ENCODE peak calls at places on chromosomes 12 and 14, in six cellular contexts. One of them, this sample, is unnamed.

GRCh38 chr14:103196716-103197115 is 73.5 kb downstream of the TNFAIP2 start:
- DNase-seq in T-helper 9 cell: no peak
- DNase-seq in activated CD4-positive, alpha-beta T cell treated with anti-CD3 and anti-CD28 coated beads, Interleukin-2, amount 50 U/mL, for 1 hour: no peak
- DNase-seq in IMR-90: no peak
- DNase-seq in naive thymus-derived CD8-positive, alpha-beta T cell: no peak
- DNase-seq in iris pigment epithelial cell: no peak
- DNase-seq in this sample: no peak

GRCh38 chr14:35408026-35408425 is 3.5 kb upstream of the NFKBIA start:
- DNase-seq in T-helper 9 cell: no peak
- DNase-seq in activated CD4-positive, alpha-beta T cell treated with anti-CD3 and anti-CD28 coated beads, Interleukin-2, amount 50 U/mL, for 1 hour: no peak
- DNase-seq in IMR-90: no peak
- DNase-seq in naive thymus-derived CD8-positive, alpha-beta T cell: no peak
- DNase-seq in iris pigment epithelial cell: no peak
- DNase-seq in this sample: no peak

GRCh38 chr12:2639020-2639298 is 155.8 kb upstream of the FKBP4 start:
- DNase-seq in T-helper 9 cell: no peak
- DNase-seq in activated CD4-positive, alpha-beta T cell treated with anti-CD3 and anti-CD28 coated beads, Interleukin-2, amount 50 U/mL, for 1 hour: no peak
- DNase-seq in IMR-90: no peak
- DNase-seq in naive thymus-derived CD8-positive, alpha-beta T cell: no peak
- DNase-seq in iris pigment epithelial cell: no peak
- DNase-seq in this sample: no peak

GRCh38 chr14:31059152-31059924 is 33.2 kb upstream of the STRN3 start:
- DNase-seq in T-helper 9 cell: no peak
- DNase-seq in activated CD4-positive, alpha-beta T cell treated with anti-CD3 and anti-CD28 coated beads, Interleukin-2, amount 50 U/mL, for 1 hour: no peak
- DNase-seq in IMR-90: peak
- DNase-seq in naive thymus-derived CD8-positive, alpha-beta T cell: no peak
- DNase-seq in iris pigment epithelial cell: peak
- DNase-seq in this sample: no peak

GRCh38 chr14:54347044-54347443 is 49.8 kb upstream of the CDKN3 start:
- DNase-seq in T-helper 9 cell: no peak
- DNase-seq in activated CD4-positive, alpha-beta T cell treated with anti-CD3 and anti-CD28 coated beads, Interleukin-2, amount 50 U/mL, for 1 hour: no peak
- DNase-seq in IMR-90: no peak
- DNase-seq in naive thymus-derived CD8-positive, alpha-beta T cell: no peak
- DNase-seq in iris pigment epithelial cell: no peak
- DNase-seq in this sample: no peak

GRCh38 chr14:37061697-37062096 is 110.7 kb downstream of the SLC25A21 start:
- DNase-seq in T-helper 9 cell: no peak
- DNase-seq in activated CD4-positive, alpha-beta T cell treated with anti-CD3 and anti-CD28 coated beads, Interleukin-2, amount 50 U/mL, for 1 hour: no peak
- DNase-seq in IMR-90: no peak
- DNase-seq in naive thymus-derived CD8-positive, alpha-beta T cell: no peak
- DNase-seq in iris pigment epithelial cell: no peak
- DNase-seq in this sample: no peak

GRCh38 chr12:115983226-115983798 is 294.2 kb downstream of the MED13L start:
- DNase-seq in T-helper 9 cell: no peak
- DNase-seq in activated CD4-positive, alpha-beta T cell treated with anti-CD3 and anti-CD28 coated beads, Interleukin-2, amount 50 U/mL, for 1 hour: no peak
- DNase-seq in IMR-90: no peak
- DNase-seq in naive thymus-derived CD8-positive, alpha-beta T cell: no peak
- DNase-seq in iris pigment epithelial cell: no peak
- DNase-seq in this sample: no peak

GRCh38 chr14:69354383-69355154 is 43.5 kb downstream of the ERH start:
- DNase-seq in T-helper 9 cell: peak
- DNase-seq in activated CD4-positive, alpha-beta T cell treated with anti-CD3 and anti-CD28 coated beads, Interleukin-2, amount 50 U/mL, for 1 hour: peak
- DNase-seq in IMR-90: peak
- DNase-seq in naive thymus-derived CD8-positive, alpha-beta T cell: no peak
- DNase-seq in iris pigment epithelial cell: peak
- DNase-seq in this sample: no peak

GRCh38 chr14:74064883-74065282 is 19.4 kb downstream of the ALDH6A1 start:
- DNase-seq in T-helper 9 cell: no peak
- DNase-seq in activated CD4-positive, alpha-beta T cell treated with anti-CD3 and anti-CD28 coated beads, Interleukin-2, amount 50 U/mL, for 1 hour: no peak
- DNase-seq in IMR-90: peak
- DNase-seq in naive thymus-derived CD8-positive, alpha-beta T cell: no peak
- DNase-seq in iris pigment epithelial cell: peak
- DNase-seq in this sample: no peak

GRCh38 chr12:113880993-113881392 is 85.1 kb downstream of the RBM19 start:
- DNase-seq in T-helper 9 cell: no peak
- DNase-seq in activated CD4-positive, alpha-beta T cell treated with anti-CD3 and anti-CD28 coated beads, Interleukin-2, amount 50 U/mL, for 1 hour: no peak
- DNase-seq in IMR-90: no peak
- DNase-seq in naive thymus-derived CD8-positive, alpha-beta T cell: no peak
- DNase-seq in iris pigment epithelial cell: no peak
- DNase-seq in this sample: no peak

GRCh38 chr12:132571051-132571450 is 39.3 kb downstream of the LRCOL1 start:
- DNase-seq in T-helper 9 cell: no peak
- DNase-seq in activated CD4-positive, alpha-beta T cell treated with anti-CD3 and anti-CD28 coated beads, Interleukin-2, amount 50 U/mL, for 1 hour: no peak
- DNase-seq in IMR-90: no peak
- DNase-seq in naive thymus-derived CD8-positive, alpha-beta T cell: no peak
- DNase-seq in iris pigment epithelial cell: no peak
- DNase-seq in this sample: no peak

GRCh38 chr12:29831173-29831572 is 47.4 kb upstream of the TMTC1 start:
- DNase-seq in T-helper 9 cell: no peak
- DNase-seq in activated CD4-positive, alpha-beta T cell treated with anti-CD3 and anti-CD28 coated beads, Interleukin-2, amount 50 U/mL, for 1 hour: no peak
- DNase-seq in IMR-90: no peak
- DNase-seq in naive thymus-derived CD8-positive, alpha-beta T cell: no peak
- DNase-seq in iris pigment epithelial cell: no peak
- DNase-seq in this sample: no peak

GRCh38 chr12:99054601-99055128 is 409.6 kb downstream of the APAF1 start:
- DNase-seq in T-helper 9 cell: no peak
- DNase-seq in activated CD4-positive, alpha-beta T cell treated with anti-CD3 and anti-CD28 coated beads, Interleukin-2, amount 50 U/mL, for 1 hour: no peak
- DNase-seq in IMR-90: no peak
- DNase-seq in naive thymus-derived CD8-positive, alpha-beta T cell: no peak
- DNase-seq in iris pigment epithelial cell: no peak
- DNase-seq in this sample: no peak

GRCh38 chr12:13530966-13531365 is 334.4 kb downstream of the EMP1 start:
- DNase-seq in T-helper 9 cell: no peak
- DNase-seq in activated CD4-positive, alpha-beta T cell treated with anti-CD3 and anti-CD28 coated beads, Interleukin-2, amount 50 U/mL, for 1 hour: no peak
- DNase-seq in IMR-90: no peak
- DNase-seq in naive thymus-derived CD8-positive, alpha-beta T cell: no peak
- DNase-seq in iris pigment epithelial cell: no peak
- DNase-seq in this sample: no peak

GRCh38 chr12:2243275-2243674 is 190.5 kb downstream of the CACNA1C start:
- DNase-seq in T-helper 9 cell: no peak
- DNase-seq in activated CD4-positive, alpha-beta T cell treated with anti-CD3 and anti-CD28 coated beads, Interleukin-2, amount 50 U/mL, for 1 hour: no peak
- DNase-seq in IMR-90: peak
- DNase-seq in naive thymus-derived CD8-positive, alpha-beta T cell: no peak
- DNase-seq in iris pigment epithelial cell: no peak
- DNase-seq in this sample: no peak

GRCh38 chr14:77059276-77059934 is 30.9 kb upstream of the IRF2BPL start:
- DNase-seq in T-helper 9 cell: no peak
- DNase-seq in activated CD4-positive, alpha-beta T cell treated with anti-CD3 and anti-CD28 coated beads, Interleukin-2, amount 50 U/mL, for 1 hour: peak
- DNase-seq in IMR-90: peak
- DNase-seq in naive thymus-derived CD8-positive, alpha-beta T cell: no peak
- DNase-seq in iris pigment epithelial cell: peak
- DNase-seq in this sample: peak

GRCh38 chr12:12715459-12716150 is 1.6 kb upstream of the CDKN1B start:
- DNase-seq in T-helper 9 cell: no peak
- DNase-seq in activated CD4-positive, alpha-beta T cell treated with anti-CD3 and anti-CD28 coated beads, Interleukin-2, amount 50 U/mL, for 1 hour: peak
- DNase-seq in IMR-90: no peak
- DNase-seq in naive thymus-derived CD8-positive, alpha-beta T cell: no peak
- DNase-seq in iris pigment epithelial cell: no peak
- DNase-seq in this sample: peak

GRCh38 chr12:92304335-92305066 is 158.9 kb upstream of the BTG1 start:
- DNase-seq in T-helper 9 cell: no peak
- DNase-seq in activated CD4-positive, alpha-beta T cell treated with anti-CD3 and anti-CD28 coated beads, Interleukin-2, amount 50 U/mL, for 1 hour: no peak
- DNase-seq in IMR-90: no peak
- DNase-seq in naive thymus-derived CD8-positive, alpha-beta T cell: no peak
- DNase-seq in iris pigment epithelial cell: no peak
- DNase-seq in this sample: no peak

GRCh38 chr14:62269204-62269603 is 507.0 kb downstream of the SNAPC1 start:
- DNase-seq in T-helper 9 cell: no peak
- DNase-seq in activated CD4-positive, alpha-beta T cell treated with anti-CD3 and anti-CD28 coated beads, Interleukin-2, amount 50 U/mL, for 1 hour: no peak
- DNase-seq in IMR-90: peak
- DNase-seq in naive thymus-derived CD8-positive, alpha-beta T cell: no peak
- DNase-seq in iris pigment epithelial cell: peak
- DNase-seq in this sample: no peak

GRCh38 chr14:73003688-73004087 is 23.2 kb downstream of the ZFYVE1 start:
- DNase-seq in T-helper 9 cell: no peak
- DNase-seq in activated CD4-positive, alpha-beta T cell treated with anti-CD3 and anti-CD28 coated beads, Interleukin-2, amount 50 U/mL, for 1 hour: no peak
- DNase-seq in IMR-90: no peak
- DNase-seq in naive thymus-derived CD8-positive, alpha-beta T cell: no peak
- DNase-seq in iris pigment epithelial cell: no peak
- DNase-seq in this sample: no peak

GRCh38 chr14:60981626-60982455 is 796 bp downstream of the SLC38A6 start:
- DNase-seq in T-helper 9 cell: no peak
- DNase-seq in activated CD4-positive, alpha-beta T cell treated with anti-CD3 and anti-CD28 coated beads, Interleukin-2, amount 50 U/mL, for 1 hour: no peak
- DNase-seq in IMR-90: peak
- DNase-seq in naive thymus-derived CD8-positive, alpha-beta T cell: no peak
- DNase-seq in iris pigment epithelial cell: peak
- DNase-seq in this sample: peak

GRCh38 chr12:90909069-90909676 is 45.8 kb downstream of the CCER1 start:
- DNase-seq in T-helper 9 cell: no peak
- DNase-seq in activated CD4-positive, alpha-beta T cell treated with anti-CD3 and anti-CD28 coated beads, Interleukin-2, amount 50 U/mL, for 1 hour: no peak
- DNase-seq in IMR-90: peak
- DNase-seq in naive thymus-derived CD8-positive, alpha-beta T cell: no peak
- DNase-seq in iris pigment epithelial cell: peak
- DNase-seq in this sample: peak

GRCh38 chr14:101820283-101820798 is 58.8 kb downstream of the PPP2R5C start:
- DNase-seq in T-helper 9 cell: no peak
- DNase-seq in activated CD4-positive, alpha-beta T cell treated with anti-CD3 and anti-CD28 coated beads, Interleukin-2, amount 50 U/mL, for 1 hour: no peak
- DNase-seq in IMR-90: no peak
- DNase-seq in naive thymus-derived CD8-positive, alpha-beta T cell: peak
- DNase-seq in iris pigment epithelial cell: no peak
- DNase-seq in this sample: no peak

GRCh38 chr12:76020731-76021672 is 10.6 kb downstream of the PHLDA1 start:
- DNase-seq in T-helper 9 cell: peak
- DNase-seq in activated CD4-positive, alpha-beta T cell treated with anti-CD3 and anti-CD28 coated beads, Interleukin-2, amount 50 U/mL, for 1 hour: peak
- DNase-seq in IMR-90: peak
- DNase-seq in naive thymus-derived CD8-positive, alpha-beta T cell: no peak
- DNase-seq in iris pigment epithelial cell: peak
- DNase-seq in this sample: peak

GRCh38 chr14:96806836-96807235 is 9.7 kb downstream of the VRK1 start:
- DNase-seq in T-helper 9 cell: no peak
- DNase-seq in activated CD4-positive, alpha-beta T cell treated with anti-CD3 and anti-CD28 coated beads, Interleukin-2, amount 50 U/mL, for 1 hour: no peak
- DNase-seq in IMR-90: no peak
- DNase-seq in naive thymus-derived CD8-positive, alpha-beta T cell: no peak
- DNase-seq in iris pigment epithelial cell: no peak
- DNase-seq in this sample: no peak

GRCh38 chr12:123064356-123064755 is 83.9 kb downstream of the ARL6IP4 start:
- DNase-seq in T-helper 9 cell: no peak
- DNase-seq in activated CD4-positive, alpha-beta T cell treated with anti-CD3 and anti-CD28 coated beads, Interleukin-2, amount 50 U/mL, for 1 hour: no peak
- DNase-seq in IMR-90: no peak
- DNase-seq in naive thymus-derived CD8-positive, alpha-beta T cell: no peak
- DNase-seq in iris pigment epithelial cell: no peak
- DNase-seq in this sample: no peak

GRCh38 chr12:27383429-27384260 is 51.0 kb downstream of the BMAL2 start:
- DNase-seq in T-helper 9 cell: peak
- DNase-seq in activated CD4-positive, alpha-beta T cell treated with anti-CD3 and anti-CD28 coated beads, Interleukin-2, amount 50 U/mL, for 1 hour: peak
- DNase-seq in IMR-90: peak
- DNase-seq in naive thymus-derived CD8-positive, alpha-beta T cell: peak
- DNase-seq in iris pigment epithelial cell: peak
- DNase-seq in this sample: peak

GRCh38 chr12:50073206-50073605 is 11.9 kb upstream of the SMARCD1 start:
- DNase-seq in T-helper 9 cell: no peak
- DNase-seq in activated CD4-positive, alpha-beta T cell treated with anti-CD3 and anti-CD28 coated beads, Interleukin-2, amount 50 U/mL, for 1 hour: no peak
- DNase-seq in IMR-90: no peak
- DNase-seq in naive thymus-derived CD8-positive, alpha-beta T cell: no peak
- DNase-seq in iris pigment epithelial cell: no peak
- DNase-seq in this sample: no peak

GRCh38 chr12:47652491-47653234 is 53.2 kb downstream of the RPAP3 start:
- DNase-seq in T-helper 9 cell: no peak
- DNase-seq in activated CD4-positive, alpha-beta T cell treated with anti-CD3 and anti-CD28 coated beads, Interleukin-2, amount 50 U/mL, for 1 hour: no peak
- DNase-seq in IMR-90: no peak
- DNase-seq in naive thymus-derived CD8-positive, alpha-beta T cell: no peak
- DNase-seq in iris pigment epithelial cell: peak
- DNase-seq in this sample: no peak

GRCh38 chr12:3996322-3996721 is 123.1 kb upstream of the PARP11 start:
- DNase-seq in T-helper 9 cell: no peak
- DNase-seq in activated CD4-positive, alpha-beta T cell treated with anti-CD3 and anti-CD28 coated beads, Interleukin-2, amount 50 U/mL, for 1 hour: no peak
- DNase-seq in IMR-90: no peak
- DNase-seq in naive thymus-derived CD8-positive, alpha-beta T cell: no peak
- DNase-seq in iris pigment epithelial cell: no peak
- DNase-seq in this sample: no peak

GRCh38 chr14:106652494-106652893 is 1126.1 kb downstream of the TMEM121 start:
- DNase-seq in T-helper 9 cell: no peak
- DNase-seq in activated CD4-positive, alpha-beta T cell treated with anti-CD3 and anti-CD28 coated beads, Interleukin-2, amount 50 U/mL, for 1 hour: no peak
- DNase-seq in IMR-90: no peak
- DNase-seq in naive thymus-derived CD8-positive, alpha-beta T cell: no peak
- DNase-seq in iris pigment epithelial cell: no peak
- DNase-seq in this sample: peak

GRCh38 chr14:84420236-84420635 is 1109.7 kb upstream of the FLRT2 start:
- DNase-seq in T-helper 9 cell: no peak
- DNase-seq in activated CD4-positive, alpha-beta T cell treated with anti-CD3 and anti-CD28 coated beads, Interleukin-2, amount 50 U/mL, for 1 hour: no peak
- DNase-seq in IMR-90: no peak
- DNase-seq in naive thymus-derived CD8-positive, alpha-beta T cell: no peak
- DNase-seq in iris pigment epithelial cell: peak
- DNase-seq in this sample: no peak

GRCh38 chr12:389138-390096 is at the start of gene KDM5A:
- DNase-seq in T-helper 9 cell: peak
- DNase-seq in activated CD4-positive, alpha-beta T cell treated with anti-CD3 and anti-CD28 coated beads, Interleukin-2, amount 50 U/mL, for 1 hour: peak
- DNase-seq in IMR-90: peak
- DNase-seq in naive thymus-derived CD8-positive, alpha-beta T cell: peak
- DNase-seq in iris pigment epithelial cell: peak
- DNase-seq in this sample: peak

GRCh38 chr14:51369814-51370213 is 129.8 kb downstream of the TMX1 start:
- DNase-seq in T-helper 9 cell: no peak
- DNase-seq in activated CD4-positive, alpha-beta T cell treated with anti-CD3 and anti-CD28 coated beads, Interleukin-2, amount 50 U/mL, for 1 hour: peak
- DNase-seq in IMR-90: no peak
- DNase-seq in naive thymus-derived CD8-positive, alpha-beta T cell: no peak
- DNase-seq in iris pigment epithelial cell: no peak
- DNase-seq in this sample: no peak

GRCh38 chr14:44297437-44297836 is 209.6 kb downstream of the FSCB start:
- DNase-seq in T-helper 9 cell: no peak
- DNase-seq in activated CD4-positive, alpha-beta T cell treated with anti-CD3 and anti-CD28 coated beads, Interleukin-2, amount 50 U/mL, for 1 hour: no peak
- DNase-seq in IMR-90: no peak
- DNase-seq in naive thymus-derived CD8-positive, alpha-beta T cell: no peak
- DNase-seq in iris pigment epithelial cell: no peak
- DNase-seq in this sample: no peak

GRCh38 chr14:25396128-25396527 is 346.2 kb upstream of the STXBP6 start:
- DNase-seq in T-helper 9 cell: no peak
- DNase-seq in activated CD4-positive, alpha-beta T cell treated with anti-CD3 and anti-CD28 coated beads, Interleukin-2, amount 50 U/mL, for 1 hour: no peak
- DNase-seq in IMR-90: no peak
- DNase-seq in naive thymus-derived CD8-positive, alpha-beta T cell: no peak
- DNase-seq in iris pigment epithelial cell: no peak
- DNase-seq in this sample: no peak

GRCh38 chr12:43069768-43070221 is 480.2 kb upstream of the PRICKLE1 start:
- DNase-seq in T-helper 9 cell: no peak
- DNase-seq in activated CD4-positive, alpha-beta T cell treated with anti-CD3 and anti-CD28 coated beads, Interleukin-2, amount 50 U/mL, for 1 hour: no peak
- DNase-seq in IMR-90: peak
- DNase-seq in naive thymus-derived CD8-positive, alpha-beta T cell: no peak
- DNase-seq in iris pigment epithelial cell: peak
- DNase-seq in this sample: no peak

GRCh38 chr12:88801227-88802225 is 221.3 kb upstream of the KITLG start:
- DNase-seq in T-helper 9 cell: no peak
- DNase-seq in activated CD4-positive, alpha-beta T cell treated with anti-CD3 and anti-CD28 coated beads, Interleukin-2, amount 50 U/mL, for 1 hour: no peak
- DNase-seq in IMR-90: no peak
- DNase-seq in naive thymus-derived CD8-positive, alpha-beta T cell: no peak
- DNase-seq in iris pigment epithelial cell: peak
- DNase-seq in this sample: no peak